ENCODE peak calls at places on chromosomes 5 and 9, in ten cellular contexts. U, B, G, W, C, I, D, V, Y and A are unnamed samples.

GRCh38 chr9:79026311-79026710 is 545.5 kb upstream of the TLE4 start:
- DNase-seq in U (no peak), B (no peak), G (no peak), W (no peak), C (no peak), I (no peak), D (no peak), V (no peak), Y (peak), A (no peak)

GRCh38 chr5:128216860-128217531 is 133.4 kb downstream of the SLC12A2 start:
- DNase-seq in U (no peak), B (no peak), G (no peak), W (no peak), C (peak), I (no peak), D (no peak), V (no peak), Y (no peak), A (no peak)

GRCh38 chr9:72872718-72873117 is 80.1 kb downstream of the ALDH1A1 start:
- DNase-seq in U (no peak), B (no peak), G (no peak), W (no peak), C (no peak), I (no peak), D (no peak), V (no peak), Y (no peak), A (no peak)

GRCh38 chr9:135606885-135607259 is 32.5 kb downstream of the GLT6D1 start:
- DNase-seq in U (no peak), B (no peak), G (no peak), W (no peak), C (no peak), I (no peak), D (no peak), V (no peak), Y (no peak), A (no peak)

GRCh38 chr5:160001051-160001450 is 7.9 kb upstream of the TTC1 start:
- DNase-seq in U (no peak), B (no peak), G (no peak), W (no peak), C (no peak), I (no peak), D (no peak), V (no peak), Y (no peak), A (no peak)

GRCh38 chr5:4361626-4362281 is 766.1 kb downstream of the IRX1 start:
- DNase-seq in U (no peak), B (no peak), G (no peak), W (no peak), C (no peak), I (no peak), D (no peak), V (no peak), Y (no peak), A (no peak)

GRCh38 chr9:122340161-122340560 is 30.7 kb upstream of the PTGS1 start:
- DNase-seq in U (no peak), B (no peak), G (no peak), W (no peak), C (no peak), I (no peak), D (no peak), V (no peak), Y (no peak), A (no peak)

GRCh38 chr9:113516840-113517577 is 53.5 kb downstream of the RGS3 start:
- DNase-seq in U (no peak), B (no peak), G (no peak), W (no peak), C (peak), I (no peak), D (no peak), V (peak), Y (no peak), A (no peak)

GRCh38 chr9:122059214-122059978 is 33.7 kb downstream of the TTLL11 start:
- DNase-seq in U (no peak), B (no peak), G (no peak), W (no peak), C (no peak), I (no peak), D (no peak), V (no peak), Y (no peak), A (no peak)

GRCh38 chr5:72328172-72328571 is 8.0 kb downstream of the PTCD2 start:
- DNase-seq in U (peak), B (no peak), G (no peak), W (no peak), C (peak), I (no peak), D (peak), V (no peak), Y (peak), A (no peak)

GRCh38 chr9:26656003-26656940 is 236.3 kb downstream of the CAAP1 start:
- DNase-seq in U (peak), B (no peak), G (no peak), W (no peak), C (no peak), I (peak), D (peak), V (no peak), Y (no peak), A (peak)

GRCh38 chr5:53884844-53885243 is 324.4 kb downstream of the NDUFS4 start:
- DNase-seq in U (no peak), B (no peak), G (no peak), W (no peak), C (peak), I (no peak), D (no peak), V (no peak), Y (no peak), A (no peak)

GRCh38 chr5:162638849-162639248 is 571.3 kb downstream of the GABRG2 start:
- DNase-seq in U (no peak), B (no peak), G (no peak), W (no peak), C (no peak), I (no peak), D (peak), V (no peak), Y (no peak), A (no peak)

GRCh38 chr5:411728-412127 is 31.2 kb upstream of the EXOC3 start:
- DNase-seq in U (no peak), B (no peak), G (no peak), W (no peak), C (no peak), I (no peak), D (no peak), V (no peak), Y (no peak), A (no peak)

GRCh38 chr5:125976421-125977060 is 446.7 kb upstream of the GRAMD2B start:
- DNase-seq in U (no peak), B (no peak), G (no peak), W (no peak), C (no peak), I (no peak), D (no peak), V (no peak), Y (no peak), A (no peak)

GRCh38 chr9:14096182-14096922 is 217.6 kb downstream of the NFIB start:
- DNase-seq in U (no peak), B (peak), G (no peak), W (no peak), C (peak), I (no peak), D (no peak), V (no peak), Y (peak), A (peak)

GRCh38 chr9:99621040-99621439 is 200.6 kb upstream of the NR4A3 start:
- DNase-seq in U (no peak), B (no peak), G (no peak), W (no peak), C (no peak), I (no peak), D (no peak), V (no peak), Y (no peak), A (no peak)

GRCh38 chr9:37994639-37995347 is 74.2 kb downstream of the SHB start:
- DNase-seq in U (peak), B (peak), G (no peak), W (peak), C (peak), I (peak), D (no peak), V (no peak), Y (peak), A (no peak)

GRCh38 chr9:2163231-2163885 is 148.2 kb downstream of the SMARCA2 start:
- DNase-seq in U (no peak), B (no peak), G (no peak), W (no peak), C (no peak), I (no peak), D (no peak), V (no peak), Y (no peak), A (no peak)